ENCODE peak calls at places on chromosome 10, in eight cellular contexts. One of them, this sample, is unnamed.

GRCh38 chr10:72173635-72174296 is 42.0 kb upstream of the ANAPC16 start:
- DNase-seq in heart right ventricle: no peak
- DNase-seq in cardiac muscle cell: no peak
- DNase-seq in heart left ventricle: no peak
- DNase-seq in PC-9: no peak
- DNase-seq in K562: peak; percentile 24
- DNase-seq in vagina: no peak
- DNase-seq in CD8-positive, alpha-beta memory T cell: no peak
- DNase-seq in this sample: no peak

GRCh38 chr10:42864575-42864974 is 82.0 kb downstream of the BMS1 start:
- DNase-seq in heart right ventricle: no peak
- DNase-seq in cardiac muscle cell: peak; percentile 13
- DNase-seq in heart left ventricle: no peak
- DNase-seq in PC-9: peak; percentile 9
- DNase-seq in K562: peak; percentile 18
- DNase-seq in vagina: peak; percentile 74
- DNase-seq in CD8-positive, alpha-beta memory T cell: no peak
- DNase-seq in this sample: peak; percentile 61

GRCh38 chr10:60044221-60044620 is 137.9 kb upstream of the CCDC6 start:
- DNase-seq in heart right ventricle: no peak
- DNase-seq in cardiac muscle cell: peak; percentile 82
- DNase-seq in heart left ventricle: no peak
- DNase-seq in PC-9: no peak
- DNase-seq in K562: no peak
- DNase-seq in vagina: no peak
- DNase-seq in CD8-positive, alpha-beta memory T cell: no peak
- DNase-seq in this sample: no peak

GRCh38 chr10:101110856-101111523 is 20.1 kb upstream of the TLX1 start:
- DNase-seq in heart right ventricle: no peak
- DNase-seq in cardiac muscle cell: no peak
- DNase-seq in heart left ventricle: no peak
- DNase-seq in PC-9: peak; percentile 21
- DNase-seq in K562: no peak
- DNase-seq in vagina: no peak
- DNase-seq in CD8-positive, alpha-beta memory T cell: no peak
- DNase-seq in this sample: no peak

GRCh38 chr10:10791869-10792268 is 225.8 kb upstream of the CELF2 start:
- DNase-seq in heart right ventricle: no peak
- DNase-seq in cardiac muscle cell: no peak
- DNase-seq in heart left ventricle: no peak
- DNase-seq in PC-9: no peak
- DNase-seq in K562: no peak
- DNase-seq in vagina: no peak
- DNase-seq in CD8-positive, alpha-beta memory T cell: no peak
- DNase-seq in this sample: no peak

GRCh38 chr10:59970396-59971368 is 64.3 kb upstream of the CCDC6 start:
- DNase-seq in heart right ventricle: no peak
- DNase-seq in cardiac muscle cell: no peak
- DNase-seq in heart left ventricle: no peak
- DNase-seq in PC-9: no peak
- DNase-seq in K562: no peak
- DNase-seq in vagina: no peak
- DNase-seq in CD8-positive, alpha-beta memory T cell: no peak
- DNase-seq in this sample: no peak

GRCh38 chr10:105691811-105692210 is 1050.7 kb downstream of the SORCS3 start:
- DNase-seq in heart right ventricle: no peak
- DNase-seq in cardiac muscle cell: no peak
- DNase-seq in heart left ventricle: no peak
- DNase-seq in PC-9: no peak
- DNase-seq in K562: no peak
- DNase-seq in vagina: no peak
- DNase-seq in CD8-positive, alpha-beta memory T cell: no peak
- DNase-seq in this sample: no peak

GRCh38 chr10:32332299-32332750 is 14.6 kb downstream of the EPC1 start:
- DNase-seq in heart right ventricle: no peak
- DNase-seq in cardiac muscle cell: no peak
- DNase-seq in heart left ventricle: no peak
- DNase-seq in PC-9: no peak
- DNase-seq in K562: peak; percentile 58
- DNase-seq in vagina: no peak
- DNase-seq in CD8-positive, alpha-beta memory T cell: peak; percentile 76
- DNase-seq in this sample: no peak

GRCh38 chr10:122292376-122292775 is 21.3 kb downstream of the BTBD16 start:
- DNase-seq in heart right ventricle: no peak
- DNase-seq in cardiac muscle cell: no peak
- DNase-seq in heart left ventricle: no peak
- DNase-seq in PC-9: no peak
- DNase-seq in K562: no peak
- DNase-seq in vagina: no peak
- DNase-seq in CD8-positive, alpha-beta memory T cell: no peak
- DNase-seq in this sample: no peak

GRCh38 chr10:17100586-17100985 is 29.0 kb downstream of the CUBN start:
- DNase-seq in heart right ventricle: peak; percentile 25
- DNase-seq in cardiac muscle cell: no peak
- DNase-seq in heart left ventricle: no peak
- DNase-seq in PC-9: no peak
- DNase-seq in K562: peak; percentile 31
- DNase-seq in vagina: no peak
- DNase-seq in CD8-positive, alpha-beta memory T cell: no peak
- DNase-seq in this sample: no peak

GRCh38 chr10:14003517-14003916 is 327.2 kb downstream of the FRMD4A start:
- DNase-seq in heart right ventricle: no peak
- DNase-seq in cardiac muscle cell: no peak
- DNase-seq in heart left ventricle: no peak
- DNase-seq in PC-9: no peak
- DNase-seq in K562: no peak
- DNase-seq in vagina: no peak
- DNase-seq in CD8-positive, alpha-beta memory T cell: peak; percentile 57
- DNase-seq in this sample: no peak

GRCh38 chr10:1120761-1121160 is 64.6 kb downstream of the WDR37 start:
- DNase-seq in heart right ventricle: no peak
- DNase-seq in cardiac muscle cell: no peak
- DNase-seq in heart left ventricle: no peak
- DNase-seq in PC-9: no peak
- DNase-seq in K562: no peak
- DNase-seq in vagina: peak; percentile 69
- DNase-seq in CD8-positive, alpha-beta memory T cell: no peak
- DNase-seq in this sample: no peak

GRCh38 chr10:17175551-17175950 is 25.9 kb downstream of the TRDMT1 start:
- DNase-seq in heart right ventricle: peak; percentile 11
- DNase-seq in cardiac muscle cell: peak; percentile 41
- DNase-seq in heart left ventricle: no peak
- DNase-seq in PC-9: no peak
- DNase-seq in K562: no peak
- DNase-seq in vagina: no peak
- DNase-seq in CD8-positive, alpha-beta memory T cell: peak; percentile 7
- DNase-seq in this sample: no peak

GRCh38 chr10:114043532-114044250 is at the start of gene ADRB1:
- DNase-seq in heart right ventricle: peak; percentile 94
- DNase-seq in cardiac muscle cell: no peak
- DNase-seq in heart left ventricle: peak; percentile 97
- DNase-seq in PC-9: peak; percentile 76
- DNase-seq in K562: peak; percentile 28
- DNase-seq in vagina: no peak
- DNase-seq in CD8-positive, alpha-beta memory T cell: peak; percentile 10
- DNase-seq in this sample: peak; percentile 95

GRCh38 chr10:62589689-62590088 is 214.8 kb upstream of the ADO start:
- DNase-seq in heart right ventricle: no peak
- DNase-seq in cardiac muscle cell: peak; percentile 50
- DNase-seq in heart left ventricle: no peak
- DNase-seq in PC-9: no peak
- DNase-seq in K562: no peak
- DNase-seq in vagina: no peak
- DNase-seq in CD8-positive, alpha-beta memory T cell: no peak
- DNase-seq in this sample: no peak

GRCh38 chr10:31977440-31978157 is 49.0 kb upstream of the ARHGAP12 start:
- DNase-seq in heart right ventricle: no peak
- DNase-seq in cardiac muscle cell: peak; percentile 59
- DNase-seq in heart left ventricle: no peak
- DNase-seq in PC-9: peak; percentile 8
- DNase-seq in K562: peak; percentile 43
- DNase-seq in vagina: no peak
- DNase-seq in CD8-positive, alpha-beta memory T cell: no peak
- DNase-seq in this sample: no peak

GRCh38 chr10:103916901-103917300 is 1.1 kb downstream of the STN1 start:
- DNase-seq in heart right ventricle: no peak
- DNase-seq in cardiac muscle cell: no peak
- DNase-seq in heart left ventricle: no peak
- DNase-seq in PC-9: no peak
- DNase-seq in K562: no peak
- DNase-seq in vagina: no peak
- DNase-seq in CD8-positive, alpha-beta memory T cell: no peak
- DNase-seq in this sample: no peak

GRCh38 chr10:72692897-72693598 is 1.1 kb downstream of the MCU start:
- DNase-seq in heart right ventricle: no peak
- DNase-seq in cardiac muscle cell: peak; percentile 44
- DNase-seq in heart left ventricle: no peak
- DNase-seq in PC-9: no peak
- DNase-seq in K562: peak; percentile 24
- DNase-seq in vagina: no peak
- DNase-seq in CD8-positive, alpha-beta memory T cell: peak; percentile 31
- DNase-seq in this sample: no peak

DNA sequence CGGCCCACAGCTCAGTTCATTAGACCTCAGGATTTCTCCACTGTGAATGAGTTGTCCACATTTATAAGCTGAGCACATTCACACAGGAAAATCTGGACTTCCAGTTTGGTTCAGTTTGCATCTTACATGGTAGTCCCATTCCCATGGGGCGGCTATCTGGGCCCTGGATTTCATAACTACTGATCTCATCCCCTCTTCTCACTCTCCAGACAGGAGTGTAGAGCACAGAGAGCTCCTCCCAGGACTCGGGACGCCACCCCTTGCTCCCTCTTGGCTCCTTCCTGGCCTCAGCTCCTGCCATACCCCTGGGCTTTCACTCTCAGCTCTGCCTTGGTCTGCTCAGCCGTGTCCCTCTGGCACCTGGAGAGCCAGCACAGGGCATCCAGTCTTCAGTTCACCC is 117.6 kb upstream of the TCERG1L start:
- DNase-seq in heart right ventricle: no peak
- DNase-seq in cardiac muscle cell: no peak
- DNase-seq in heart left ventricle: no peak
- DNase-seq in PC-9: no peak
- DNase-seq in K562: no peak
- DNase-seq in vagina: no peak
- DNase-seq in CD8-positive, alpha-beta memory T cell: no peak
- DNase-seq in this sample: no peak
- H3K9me3 ChIP-seq in heart right ventricle: no peaks in the 10 kb centered on the region
- H3K9me3 ChIP-seq in cardiac muscle cell: no peaks in the 10 kb centered on the region
- H3K9me3 ChIP-seq in heart left ventricle: no peaks in the 10 kb centered on the region
- H3K9me3 ChIP-seq in PC-9: no peaks in the 10 kb centered on the region
- H3K9me3 ChIP-seq in K562: no peaks in the 10 kb centered on the region
- H3K9me3 ChIP-seq in vagina: no peaks in the 10 kb centered on the region
- H3K9me3 ChIP-seq in CD8-positive, alpha-beta memory T cell: no peaks in the 10 kb centered on the region
- H3K9me3 ChIP-seq in this sample: no peaks in the 10 kb centered on the region

GRCh38 chr10:75018873-75019272 is 92.6 kb upstream of the SAMD8 start:
- DNase-seq in heart right ventricle: no peak
- DNase-seq in cardiac muscle cell: no peak
- DNase-seq in heart left ventricle: no peak
- DNase-seq in PC-9: no peak
- DNase-seq in K562: no peak
- DNase-seq in vagina: no peak
- DNase-seq in CD8-positive, alpha-beta memory T cell: no peak
- DNase-seq in this sample: no peak

GRCh38 chr10:75018233-75018632 is 93.2 kb upstream of the SAMD8 start:
- DNase-seq in heart right ventricle: no peak
- DNase-seq in cardiac muscle cell: no peak
- DNase-seq in heart left ventricle: no peak
- DNase-seq in PC-9: no peak
- DNase-seq in K562: no peak
- DNase-seq in vagina: no peak
- DNase-seq in CD8-positive, alpha-beta memory T cell: no peak
- DNase-seq in this sample: no peak

GRCh38 chr10:75019360-75019759 is 92.1 kb upstream of the SAMD8 start:
- DNase-seq in heart right ventricle: no peak
- DNase-seq in cardiac muscle cell: peak; percentile 57
- DNase-seq in heart left ventricle: no peak
- DNase-seq in PC-9: no peak
- DNase-seq in K562: peak; percentile 44
- DNase-seq in vagina: no peak
- DNase-seq in CD8-positive, alpha-beta memory T cell: peak; percentile 25
- DNase-seq in this sample: no peak

GRCh38 chr10:75021851-75022250 is 89.6 kb upstream of the SAMD8 start:
- DNase-seq in heart right ventricle: no peak
- DNase-seq in cardiac muscle cell: no peak
- DNase-seq in heart left ventricle: no peak
- DNase-seq in PC-9: no peak
- DNase-seq in K562: no peak
- DNase-seq in vagina: no peak
- DNase-seq in CD8-positive, alpha-beta memory T cell: no peak
- DNase-seq in this sample: no peak

GRCh38 chr10:75020168-75020567 is 91.3 kb upstream of the SAMD8 start:
- DNase-seq in heart right ventricle: no peak
- DNase-seq in cardiac muscle cell: no peak
- DNase-seq in heart left ventricle: no peak
- DNase-seq in PC-9: no peak
- DNase-seq in K562: no peak
- DNase-seq in vagina: no peak
- DNase-seq in CD8-positive, alpha-beta memory T cell: no peak
- DNase-seq in this sample: no peak
- H3K36me3 ChIP-seq in heart right ventricle: peaks cover 5% of the 10 kb centered on the region
- H3K36me3 ChIP-seq in cardiac muscle cell: peaks cover 15% of the 10 kb centered on the region
- H3K36me3 ChIP-seq in heart left ventricle: no peaks in the 10 kb centered on the region
- H3K36me3 ChIP-seq in PC-9: peaks cover 4% of the 10 kb centered on the region
- H3K36me3 ChIP-seq in K562: peaks cover 16% of the 10 kb centered on the region
- H3K36me3 ChIP-seq in vagina: no peaks in the 10 kb centered on the region
- H3K36me3 ChIP-seq in CD8-positive, alpha-beta memory T cell: peaks cover 33% of the 10 kb centered on the region
- H3K36me3 ChIP-seq in this sample: peaks cover 37% of the 10 kb centered on the region

DNA sequence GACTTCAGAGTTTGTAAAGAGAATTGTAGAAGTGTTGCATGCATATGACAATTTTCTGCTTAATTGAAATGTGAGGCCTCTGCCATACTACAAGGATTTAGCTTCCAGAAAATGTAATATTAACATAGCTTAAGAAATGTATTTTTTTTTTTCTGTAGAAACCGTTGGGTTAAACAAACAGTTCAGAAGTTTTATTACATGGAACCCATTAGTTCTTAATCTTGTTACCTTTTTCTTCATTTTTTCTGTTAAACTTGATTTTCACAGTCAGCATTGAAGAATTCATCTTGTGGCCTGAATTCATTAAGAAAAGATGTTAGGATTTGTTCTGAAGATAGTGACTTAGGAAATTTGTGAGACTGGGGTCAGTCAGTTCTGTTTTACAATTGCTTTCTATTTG is 4.9 kb downstream of the PTEN start:
- DNase-seq in heart right ventricle: no peak
- DNase-seq in cardiac muscle cell: no peak
- DNase-seq in heart left ventricle: no peak
- DNase-seq in PC-9: no peak
- DNase-seq in K562: no peak
- DNase-seq in vagina: no peak
- DNase-seq in CD8-positive, alpha-beta memory T cell: no peak
- DNase-seq in this sample: no peak
- H3K27ac ChIP-seq in heart right ventricle: peak overlapping the region; percentile 97
- H3K27ac ChIP-seq in cardiac muscle cell: no peak overlapping the region
- H3K27ac ChIP-seq in heart left ventricle: peak overlapping the region; percentile 3
- H3K27ac ChIP-seq in PC-9: no peak overlapping the region
- H3K27ac ChIP-seq in K562: no peak overlapping the region
- H3K27ac ChIP-seq in vagina: peak overlapping the region; percentile 99
- H3K27ac ChIP-seq in CD8-positive, alpha-beta memory T cell: no peak overlapping the region
- H3K27ac ChIP-seq in this sample: peak overlapping the region; percentile 94

GRCh38 chr10:71116426-71116825 is 95.9 kb upstream of the UNC5B start:
- DNase-seq in heart right ventricle: no peak
- DNase-seq in cardiac muscle cell: no peak
- DNase-seq in heart left ventricle: no peak
- DNase-seq in PC-9: no peak
- DNase-seq in K562: no peak
- DNase-seq in vagina: no peak
- DNase-seq in CD8-positive, alpha-beta memory T cell: no peak
- DNase-seq in this sample: no peak

GRCh38 chr10:71112138-71112785 is 100.1 kb upstream of the UNC5B start:
- DNase-seq in heart right ventricle: no peak
- DNase-seq in cardiac muscle cell: no peak
- DNase-seq in heart left ventricle: no peak
- DNase-seq in PC-9: no peak
- DNase-seq in K562: no peak
- DNase-seq in vagina: no peak
- DNase-seq in CD8-positive, alpha-beta memory T cell: no peak
- DNase-seq in this sample: no peak
- H3K9me3 ChIP-seq in heart right ventricle: peaks cover 28% of the 10 kb centered on the region
- H3K9me3 ChIP-seq in cardiac muscle cell: no peaks in the 10 kb centered on the region
- H3K9me3 ChIP-seq in heart left ventricle: peaks cover 29% of the 10 kb centered on the region
- H3K9me3 ChIP-seq in PC-9: peaks cover 13% of the 10 kb centered on the region
- H3K9me3 ChIP-seq in K562: no peaks in the 10 kb centered on the region
- H3K9me3 ChIP-seq in vagina: peaks cover 9% of the 10 kb centered on the region
- H3K9me3 ChIP-seq in CD8-positive, alpha-beta memory T cell: no peaks in the 10 kb centered on the region
- H3K9me3 ChIP-seq in this sample: peaks cover 9% of the 10 kb centered on the region